ENCODE peak calls at places on chromosomes 16 and 17, in ten cellular contexts. C, F, E, K, D, U, L, N, M and O are unnamed samples.

GRCh38 chr16:4053663-4054479 is 62.4 kb downstream of the ADCY9 start:
- DNase-seq in C (no peak), F (peak), E (peak), K (peak), D (peak), U (no peak), L (no peak), N (peak), M (no peak), O (no peak)

GRCh38 chr17:1904273-1905052 is 74.7 kb downstream of the RPA1 start:
- DNase-seq in C (no peak), F (no peak), E (no peak), K (no peak), D (no peak), U (no peak), L (no peak), N (peak), M (no peak), O (no peak)

GRCh38 chr16:3137267-3137666 is 2.4 kb downstream of the ZNF213 start:
- DNase-seq in C (no peak), F (no peak), E (no peak), K (no peak), D (no peak), U (no peak), L (no peak), N (no peak), M (no peak), O (no peak)

GRCh38 chr16:69311533-69312388 is 611 bp downstream of the VPS4A start:
- DNase-seq in C (peak), F (no peak), E (no peak), K (peak), D (no peak), U (no peak), L (peak), N (peak), M (peak), O (peak)

GRCh38 chr16:58661199-58661830 is 23.3 kb downstream of the SLC38A7 start:
- DNase-seq in C (peak), F (no peak), E (peak), K (peak), D (peak), U (no peak), L (no peak), N (peak), M (no peak), O (no peak)

GRCh38 chr16:3509470-3509928 is 8.7 kb downstream of the CLUAP1 start:
- DNase-seq in C (no peak), F (no peak), E (no peak), K (no peak), D (no peak), U (no peak), L (peak), N (no peak), M (peak), O (peak)

GRCh38 chr16:68257251-68257905 is 6.9 kb upstream of the SLC7A6 start:
- DNase-seq in C (no peak), F (no peak), E (no peak), K (peak), D (peak), U (no peak), L (no peak), N (peak), M (no peak), O (no peak)

GRCh38 chr17:49106366-49107210 is 26.0 kb upstream of the B4GALNT2 start:
- DNase-seq in C (peak), F (no peak), E (no peak), K (peak), D (no peak), U (no peak), L (no peak), N (peak), M (no peak), O (no peak)

GRCh38 chr16:21253470-21253869 is 20.0 kb downstream of the ANKS4B start:
- DNase-seq in C (no peak), F (no peak), E (no peak), K (no peak), D (no peak), U (no peak), L (no peak), N (no peak), M (no peak), O (no peak)

GRCh38 chr17:45650601-45651000 is 133.5 kb upstream of the CRHR1 start:
- DNase-seq in C (no peak), F (no peak), E (no peak), K (no peak), D (no peak), U (no peak), L (no peak), N (no peak), M (no peak), O (no peak)

GRCh38 chr16:65579050-65579449 is 457.2 kb upstream of the CDH11 start:
- DNase-seq in C (no peak), F (no peak), E (no peak), K (no peak), D (no peak), U (no peak), L (no peak), N (no peak), M (no peak), O (no peak)

GRCh38 chr17:65797809-65798208 is 236.4 kb upstream of the AXIN2 start:
- DNase-seq in C (no peak), F (no peak), E (peak), K (no peak), D (no peak), U (no peak), L (peak), N (no peak), M (no peak), O (no peak)

GRCh38 chr17:76585649-76586593 is at the start of gene ST6GALNAC2:
- DNase-seq in C (no peak), F (no peak), E (peak), K (peak), D (no peak), U (no peak), L (peak), N (peak), M (peak), O (peak)

GRCh38 chr17:13599808-13600398 is 1.8 kb downstream of the HS3ST3A1 start:
- DNase-seq in C (no peak), F (no peak), E (no peak), K (no peak), D (no peak), U (no peak), L (no peak), N (no peak), M (no peak), O (no peak)

GRCh38 chr16:75660726-75661302 is 13.2 kb downstream of the TERF2IP start:
- DNase-seq in C (no peak), F (no peak), E (no peak), K (no peak), D (no peak), U (no peak), L (no peak), N (no peak), M (no peak), O (no peak)

GRCh38 chr17:47099987-47100711 is 88.9 kb downstream of the CDC27 start:
- DNase-seq in C (peak), F (peak), E (peak), K (peak), D (peak), U (peak), L (peak), N (peak), M (peak), O (peak)

GRCh38 chr17:77323413-77324171 is 182.8 kb downstream of the SEC14L1 start:
- DNase-seq in C (no peak), F (peak), E (no peak), K (peak), D (no peak), U (no peak), L (no peak), N (no peak), M (no peak), O (no peak)

GRCh38 chr16:66701061-66701460 is 4.5 kb upstream of the CMTM4 start:
- DNase-seq in C (no peak), F (no peak), E (no peak), K (no peak), D (no peak), U (no peak), L (no peak), N (no peak), M (no peak), O (no peak)

GRCh38 chr17:21253646-21254441 is 634 bp upstream of the NATD1 start:
- DNase-seq in C (no peak), F (no peak), E (no peak), K (no peak), D (no peak), U (no peak), L (no peak), N (no peak), M (no peak), O (no peak)

GRCh38 chr17:47635734-47636133 is 14.0 kb upstream of the KPNB1 start:
- DNase-seq in C (no peak), F (no peak), E (no peak), K (no peak), D (no peak), U (no peak), L (no peak), N (no peak), M (no peak), O (no peak)

GRCh38 chr17:57914274-57915147 is 40.7 kb downstream of the CUEDC1 start:
- DNase-seq in C (no peak), F (no peak), E (peak), K (no peak), D (no peak), U (no peak), L (no peak), N (no peak), M (no peak), O (no peak)

GRCh38 chr16:72066747-72067146 is 3.7 kb downstream of the HPR start:
- DNase-seq in C (peak), F (no peak), E (peak), K (peak), D (peak), U (no peak), L (no peak), N (peak), M (no peak), O (no peak)

GRCh38 chr16:47052666-47053640 is 79.5 kb upstream of the DNAJA2 start:
- DNase-seq in C (no peak), F (no peak), E (no peak), K (no peak), D (no peak), U (no peak), L (no peak), N (no peak), M (no peak), O (no peak)

GRCh38 chr17:64264891-64265290 is 1.8 kb upstream of the TEX2 start:
- DNase-seq in C (peak), F (no peak), E (no peak), K (no peak), D (no peak), U (no peak), L (no peak), N (no peak), M (no peak), O (no peak)

GRCh38 chr16:316741-317464 is 33.9 kb downstream of the PDIA2 start:
- DNase-seq in C (no peak), F (no peak), E (no peak), K (no peak), D (no peak), U (no peak), L (no peak), N (no peak), M (no peak), O (no peak)

GRCh38 chr16:1272453-1273198 is 16.8 kb downstream of the TPSD1 start:
- DNase-seq in C (no peak), F (no peak), E (no peak), K (no peak), D (no peak), U (no peak), L (no peak), N (no peak), M (no peak), O (no peak)

GRCh38 chr16:83995756-83996155 is 27.7 kb downstream of the NECAB2 start:
- DNase-seq in C (no peak), F (no peak), E (no peak), K (no peak), D (peak), U (no peak), L (no peak), N (peak), M (no peak), O (no peak)

GRCh38 chr17:56819431-56820145 is 14.1 kb downstream of the C17orf67 start:
- DNase-seq in C (peak), F (no peak), E (peak), K (peak), D (peak), U (peak), L (peak), N (peak), M (peak), O (peak)

GRCh38 chr17:13120864-13121263 is 103.0 kb upstream of the ELAC2 start:
- DNase-seq in C (no peak), F (no peak), E (no peak), K (no peak), D (no peak), U (no peak), L (no peak), N (no peak), M (no peak), O (no peak)

GRCh38 chr17:37089998-37090397 is 141.2 kb downstream of the AATF start:
- DNase-seq in C (no peak), F (no peak), E (no peak), K (no peak), D (no peak), U (no peak), L (peak), N (peak), M (peak), O (peak)

GRCh38 chr16:84340305-84341040 is 27.9 kb upstream of the ATP2C2 start:
- DNase-seq in C (no peak), F (no peak), E (no peak), K (no peak), D (no peak), U (no peak), L (no peak), N (no peak), M (no peak), O (no peak)

GRCh38 chr17:81306491-81306890 is 11.4 kb upstream of the SLC38A10 start:
- DNase-seq in C (no peak), F (no peak), E (no peak), K (no peak), D (no peak), U (no peak), L (no peak), N (peak), M (no peak), O (no peak)

GRCh38 chr17:32569171-32570080 is 82.6 kb downstream of the CDK5R1 start:
- DNase-seq in C (peak), F (no peak), E (no peak), K (peak), D (no peak), U (no peak), L (no peak), N (no peak), M (no peak), O (no peak)

GRCh38 chr16:31501966-31502348 is 6.2 kb downstream of the RUSF1 start:
- DNase-seq in C (no peak), F (no peak), E (no peak), K (no peak), D (no peak), U (no peak), L (no peak), N (no peak), M (no peak), O (no peak)

GRCh38 chr17:68296217-68297140 is 5.2 kb downstream of the ARSG start:
- DNase-seq in C (no peak), F (no peak), E (no peak), K (no peak), D (no peak), U (no peak), L (peak), N (no peak), M (peak), O (peak)

GRCh38 chr16:4273858-4274291 is 1.1 kb upstream of the TFAP4 start:
- DNase-seq in C (peak), F (peak), E (no peak), K (no peak), D (no peak), U (no peak), L (peak), N (peak), M (peak), O (peak)

GRCh38 chr16:53821957-53822625 is 118.1 kb downstream of the FTO start:
- DNase-seq in C (peak), F (no peak), E (no peak), K (peak), D (no peak), U (no peak), L (no peak), N (no peak), M (no peak), O (no peak)